ENCODE peak calls at places on chromosomes 6 and 20, in four cellular contexts. G, J, E and K are unnamed samples.

GRCh38 chr20:58665606-58666005 is 14.5 kb downstream of the STX16 start:
- DNase-seq in G (no peak), J (no peak), E (no peak), K (no peak)

GRCh38 chr20:39289316-39289715 is 327.2 kb downstream of the DHX35 start:
- DNase-seq in G (no peak), J (no peak), E (peak), K (no peak)

GRCh38 chr6:107658920-107659879 is 164.9 kb downstream of the SCML4 start:
- DNase-seq in G (no peak), J (no peak), E (no peak), K (no peak)

GRCh38 chr20:47356220-47356525 is 326 bp downstream of the ZMYND8 start:
- DNase-seq in G (no peak), J (no peak), E (no peak), K (no peak)

GRCh38 chr20:20554951-20555350 is 157.5 kb downstream of the RALGAPA2 start:
- DNase-seq in G (no peak), J (no peak), E (no peak), K (no peak)

GRCh38 chr6:156827382-156827781 is 50.2 kb downstream of the ARID1B start:
- DNase-seq in G (no peak), J (no peak), E (no peak), K (peak)

GRCh38 chr6:169930799-169931198 is 179.4 kb downstream of the ERMARD start:
- DNase-seq in G (no peak), J (no peak), E (peak), K (no peak)

GRCh38 chr20:15703171-15703911 is 869.9 kb downstream of the KIF16B start:
- DNase-seq in G (peak), J (no peak), E (peak), K (no peak)

GRCh38 chr6:39669943-39670342 is 55.3 kb downstream of the KIF6 start:
- DNase-seq in G (no peak), J (no peak), E (no peak), K (no peak)

GRCh38 chr6:162603231-162603630 is 124.3 kb downstream of the PRKN start:
- DNase-seq in G (no peak), J (no peak), E (no peak), K (no peak)

GRCh38 chr20:41394931-41395668 is 28.5 kb upstream of the EMILIN3 start:
- DNase-seq in G (no peak), J (no peak), E (no peak), K (no peak)

GRCh38 chr20:41395669-41396664 is 29.3 kb upstream of the EMILIN3 start:
- DNase-seq in G (no peak), J (no peak), E (no peak), K (no peak)

GRCh38 chr20:41393705-41394066 is 27.1 kb upstream of the EMILIN3 start:
- DNase-seq in G (no peak), J (no peak), E (no peak), K (no peak)

GRCh38 chr20:41394081-41394480 is 27.5 kb upstream of the EMILIN3 start:
- DNase-seq in G (no peak), J (no peak), E (no peak), K (no peak)

DNA sequence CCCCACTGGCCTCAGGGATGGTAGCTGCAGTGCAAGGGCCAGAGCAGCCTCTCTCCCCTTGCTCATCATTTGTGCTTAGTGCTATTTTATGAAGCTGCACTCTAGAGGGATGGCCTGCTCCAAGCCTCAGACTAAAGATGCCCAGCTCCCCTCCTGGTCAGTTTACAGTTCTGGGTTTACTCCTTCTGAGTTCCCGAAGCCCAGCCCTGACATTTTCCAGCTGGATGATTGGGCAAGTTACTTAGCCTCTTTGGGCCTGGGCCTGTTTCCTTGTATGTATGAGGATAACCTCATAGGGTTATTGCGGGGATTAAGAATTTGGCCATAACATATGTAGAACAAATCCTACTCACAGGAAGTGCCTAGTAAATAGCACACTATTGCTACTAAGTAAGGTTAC is 31.8 kb upstream of the EMILIN3 start:
- DNase-seq in G (peak), J (peak), E (no peak), K (peak)
- TF ChIP-seq CTCF in G (no peak), J (no peak), E (no peak), K (no peak)

GRCh38 chr20:3658019-3658707 is 5.0 kb downstream of the GFRA4 start:
- DNase-seq in G (no peak), J (no peak), E (no peak), K (no peak)
- TF ChIP-seq CTCF in G (no peak), J (no peak), E (no peak), K (no peak)

GRCh38 chr6:167237438-167237837 is 53.7 kb upstream of the UNC93A start:
- DNase-seq in G (no peak), J (no peak), E (no peak), K (no peak)

GRCh38 chr6:167236239-167236571 is 54.9 kb upstream of the UNC93A start:
- DNase-seq in G (no peak), J (no peak), E (no peak), K (no peak)

GRCh38 chr6:167240034-167240541 is 51.0 kb upstream of the UNC93A start:
- DNase-seq in G (no peak), J (no peak), E (no peak), K (no peak)

GRCh38 chr6:167238694-167239467 is 52.2 kb upstream of the UNC93A start:
- DNase-seq in G (no peak), J (no peak), E (no peak), K (no peak)

GRCh38 chr6:167238169-167238693 is 52.9 kb upstream of the UNC93A start:
- DNase-seq in G (no peak), J (no peak), E (no peak), K (no peak)
- TF ChIP-seq CTCF in G (no peak), J (no peak), E (no peak), K (no peak)

GRCh38 chr6:168684906-168685305 is 243.9 kb downstream of the SMOC2 start:
- DNase-seq in G (no peak), J (no peak), E (no peak), K (no peak)

GRCh38 chr6:168683621-168684020 is 242.6 kb downstream of the SMOC2 start:
- DNase-seq in G (no peak), J (no peak), E (no peak), K (no peak)

GRCh38 chr6:168678588-168678987 is 237.6 kb downstream of the SMOC2 start:
- DNase-seq in G (no peak), J (no peak), E (no peak), K (no peak)

GRCh38 chr6:168684471-168684870 is 243.5 kb downstream of the SMOC2 start:
- DNase-seq in G (no peak), J (no peak), E (no peak), K (no peak)

DNA sequence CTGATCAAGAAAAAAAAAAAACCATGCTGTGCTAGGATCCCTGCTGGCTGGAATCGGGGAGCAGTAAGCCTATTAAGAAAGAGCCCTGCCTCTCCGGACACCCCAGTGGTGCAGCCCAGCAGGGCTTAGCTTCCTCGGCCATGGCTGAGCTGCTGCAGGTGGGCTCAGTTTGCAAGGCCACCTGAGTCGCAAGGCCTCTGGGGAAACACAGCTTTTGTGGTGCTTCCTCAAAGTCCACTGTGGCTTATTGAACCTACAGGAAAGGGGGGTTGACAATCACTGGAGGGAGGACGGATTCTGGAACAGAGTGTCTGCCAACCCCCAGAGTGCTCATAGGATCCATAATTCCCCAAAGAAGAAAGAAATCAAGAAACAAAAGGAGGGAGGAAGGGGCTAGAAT is 240.8 kb downstream of the SMOC2 start:
- DNase-seq in G (no peak), J (no peak), E (no peak), K (no peak)
- TF ChIP-seq CTCF in G (no peak), J (no peak), E (no peak), K (no peak)